ENCODE peak calls at places on chromosomes 16 and 17, in four cellular contexts. One of them, this sample, is unnamed.

GRCh38 chr17:58686980-58687379 is 4.9 kb downstream of the TEX14 start:
- DNase-seq in right cardiac atrium: no peak
- DNase-seq in heart left ventricle: no peak
- DNase-seq in stimulated activated CD4-positive, alpha-beta T cell treated with anti-CD3 and anti-CD28 coated beads, Interleukin-1b, Interleukin-23, amount 100 ng/mL, for 1 hour: no peak
- DNase-seq in this sample: no peak

GRCh38 chr16:30997887-30998711 is 12.3 kb downstream of the STX1B start:
- DNase-seq in right cardiac atrium: peak
- DNase-seq in heart left ventricle: no peak
- DNase-seq in stimulated activated CD4-positive, alpha-beta T cell treated with anti-CD3 and anti-CD28 coated beads, Interleukin-1b, Interleukin-23, amount 100 ng/mL, for 1 hour: no peak
- DNase-seq in this sample: peak

GRCh38 chr17:2924211-2924610 is 128.0 kb downstream of the RAP1GAP2 start:
- DNase-seq in right cardiac atrium: no peak
- DNase-seq in heart left ventricle: no peak
- DNase-seq in stimulated activated CD4-positive, alpha-beta T cell treated with anti-CD3 and anti-CD28 coated beads, Interleukin-1b, Interleukin-23, amount 100 ng/mL, for 1 hour: no peak
- DNase-seq in this sample: no peak

GRCh38 chr16:49513040-49513439 is 139.4 kb downstream of the C16orf78 start:
- DNase-seq in right cardiac atrium: peak
- DNase-seq in heart left ventricle: no peak
- DNase-seq in stimulated activated CD4-positive, alpha-beta T cell treated with anti-CD3 and anti-CD28 coated beads, Interleukin-1b, Interleukin-23, amount 100 ng/mL, for 1 hour: no peak
- DNase-seq in this sample: no peak

GRCh38 chr16:69373019-69373418 is 12.8 kb downstream of the TERF2 start:
- DNase-seq in right cardiac atrium: no peak
- DNase-seq in heart left ventricle: no peak
- DNase-seq in stimulated activated CD4-positive, alpha-beta T cell treated with anti-CD3 and anti-CD28 coated beads, Interleukin-1b, Interleukin-23, amount 100 ng/mL, for 1 hour: no peak
- DNase-seq in this sample: no peak

GRCh38 chr17:31472137-31472536 is 80.7 kb downstream of the RAB11FIP4 start:
- DNase-seq in right cardiac atrium: no peak
- DNase-seq in heart left ventricle: no peak
- DNase-seq in stimulated activated CD4-positive, alpha-beta T cell treated with anti-CD3 and anti-CD28 coated beads, Interleukin-1b, Interleukin-23, amount 100 ng/mL, for 1 hour: no peak
- DNase-seq in this sample: no peak

GRCh38 chr17:75848523-75849303 is 4.5 kb upstream of the UNC13D start:
- DNase-seq in right cardiac atrium: peak
- DNase-seq in heart left ventricle: peak
- DNase-seq in stimulated activated CD4-positive, alpha-beta T cell treated with anti-CD3 and anti-CD28 coated beads, Interleukin-1b, Interleukin-23, amount 100 ng/mL, for 1 hour: peak
- DNase-seq in this sample: peak

GRCh38 chr17:19331134-19331533 is 31.4 kb downstream of the B9D1 start:
- DNase-seq in right cardiac atrium: no peak
- DNase-seq in heart left ventricle: no peak
- DNase-seq in stimulated activated CD4-positive, alpha-beta T cell treated with anti-CD3 and anti-CD28 coated beads, Interleukin-1b, Interleukin-23, amount 100 ng/mL, for 1 hour: no peak
- DNase-seq in this sample: peak

GRCh38 chr16:30885196-30885595 is 8.7 kb downstream of the BCL7C start:
- DNase-seq in right cardiac atrium: no peak
- DNase-seq in heart left ventricle: no peak
- DNase-seq in stimulated activated CD4-positive, alpha-beta T cell treated with anti-CD3 and anti-CD28 coated beads, Interleukin-1b, Interleukin-23, amount 100 ng/mL, for 1 hour: no peak
- DNase-seq in this sample: no peak

GRCh38 chr16:81593481-81593880 is 148.9 kb downstream of the CMIP start:
- DNase-seq in right cardiac atrium: no peak
- DNase-seq in heart left ventricle: no peak
- DNase-seq in stimulated activated CD4-positive, alpha-beta T cell treated with anti-CD3 and anti-CD28 coated beads, Interleukin-1b, Interleukin-23, amount 100 ng/mL, for 1 hour: no peak
- DNase-seq in this sample: no peak

GRCh38 chr17:79933863-79934652 is 94.8 kb upstream of the CBX4 start:
- DNase-seq in right cardiac atrium: peak
- DNase-seq in heart left ventricle: no peak
- DNase-seq in stimulated activated CD4-positive, alpha-beta T cell treated with anti-CD3 and anti-CD28 coated beads, Interleukin-1b, Interleukin-23, amount 100 ng/mL, for 1 hour: no peak
- DNase-seq in this sample: no peak

This sample was measured in cardiac muscle cell.